ENCODE peak calls at places on chromosomes 13 and 19, in five cellular contexts. One of them, this sample, is unnamed.

GRCh38 chr13:21216332-21216731 is 39.9 kb downstream of the MRPL57 start:
- DNase-seq in pancreas: no peak
- DNase-seq in esophagus squamous epithelium: no peak
- DNase-seq in astrocyte: no peak
- DNase-seq in heart right ventricle: no peak
- DNase-seq in this sample: no peak

GRCh38 chr19:13884726-13885591 is 8.0 kb downstream of the NANOS3 start:
- DNase-seq in heart right ventricle: no peak
- DNase-seq in pancreas: peak; percentile 91
- DNase-seq in esophagus squamous epithelium: no peak
- DNase-seq in astrocyte: no peak
- DNase-seq in this sample: no peak

GRCh38 chr13:110306960-110307696 is at the start of the genes COL4A1 and COL4A2:
- DNase-seq in heart right ventricle: peak; percentile 86
- DNase-seq in esophagus squamous epithelium: no peak
- DNase-seq in astrocyte: peak; percentile 66
- DNase-seq in pancreas: peak; percentile 45
- DNase-seq in this sample: peak; percentile 78

GRCh38 chr13:25463496-25463895 is 91.7 kb downstream of the ATP8A2 start:
- DNase-seq in heart right ventricle: no peak
- DNase-seq in pancreas: no peak
- DNase-seq in astrocyte: peak; percentile 32
- DNase-seq in esophagus squamous epithelium: no peak
- DNase-seq in this sample: no peak

GRCh38 chr13:26628706-26629105 is 71.2 kb downstream of the WASF3 start:
- DNase-seq in astrocyte: peak; percentile 10
- DNase-seq in esophagus squamous epithelium: no peak
- DNase-seq in pancreas: no peak
- DNase-seq in heart right ventricle: no peak
- DNase-seq in this sample: no peak

GRCh38 chr13:101489635-101490034 is 37.2 kb downstream of the ITGBL1 start:
- DNase-seq in esophagus squamous epithelium: no peak
- DNase-seq in astrocyte: peak; percentile 63
- DNase-seq in heart right ventricle: no peak
- DNase-seq in pancreas: no peak
- DNase-seq in this sample: no peak

GRCh38 chr19:13850910-13851753 is 25.8 kb upstream of the NANOS3 start:
- DNase-seq in astrocyte: peak; percentile 93
- DNase-seq in pancreas: peak; percentile 88
- DNase-seq in esophagus squamous epithelium: no peak
- DNase-seq in heart right ventricle: peak; percentile 81
- DNase-seq in this sample: peak; percentile 92

GRCh38 chr13:48500652-48501197 is 32.2 kb downstream of the RCBTB2 start:
- DNase-seq in esophagus squamous epithelium: no peak
- DNase-seq in pancreas: no peak
- DNase-seq in heart right ventricle: no peak
- DNase-seq in astrocyte: peak; percentile 84
- DNase-seq in this sample: no peak

GRCh38 chr19:20247016-20247683 is 80.1 kb downstream of the ZNF486 start:
- DNase-seq in pancreas: peak; percentile 70
- DNase-seq in esophagus squamous epithelium: no peak
- DNase-seq in astrocyte: peak; percentile 0
- DNase-seq in heart right ventricle: peak; percentile 35
- DNase-seq in this sample: no peak

GRCh38 chr13:112260108-112261055 is 115.8 kb upstream of the SPACA7 start:
- DNase-seq in heart right ventricle: no peak
- DNase-seq in esophagus squamous epithelium: no peak
- DNase-seq in pancreas: no peak
- DNase-seq in astrocyte: no peak
- DNase-seq in this sample: no peak

GRCh38 chr13:36428083-36428482 is 4.2 kb upstream of the CCNA1 start:
- DNase-seq in esophagus squamous epithelium: no peak
- DNase-seq in heart right ventricle: no peak
- DNase-seq in astrocyte: peak; percentile 16
- DNase-seq in pancreas: no peak
- DNase-seq in this sample: no peak

GRCh38 chr19:38070573-38070972 is 153.4 kb downstream of the DPF1 start:
- DNase-seq in esophagus squamous epithelium: no peak
- DNase-seq in astrocyte: peak; percentile 69
- DNase-seq in heart right ventricle: no peak
- DNase-seq in pancreas: no peak
- DNase-seq in this sample: no peak

GRCh38 chr19:51124729-51125128 is at the start of gene SIGLEC9:
- DNase-seq in astrocyte: no peak
- DNase-seq in pancreas: no peak
- DNase-seq in esophagus squamous epithelium: no peak
- DNase-seq in heart right ventricle: peak; percentile 61
- DNase-seq in this sample: peak; percentile 75

GRCh38 chr13:78596701-78597550 is 6.4 kb downstream of the POU4F1 start:
- DNase-seq in heart right ventricle: no peak
- DNase-seq in astrocyte: no peak
- DNase-seq in pancreas: no peak
- DNase-seq in esophagus squamous epithelium: no peak
- DNase-seq in this sample: no peak

GRCh38 chr13:93364166-93364565 is 137.6 kb downstream of the GPC6 start:
- DNase-seq in heart right ventricle: no peak
- DNase-seq in pancreas: no peak
- DNase-seq in esophagus squamous epithelium: no peak
- DNase-seq in astrocyte: peak; percentile 64
- DNase-seq in this sample: no peak

GRCh38 chr19:16851031-16851712 is 22.0 kb downstream of the SIN3B start:
- DNase-seq in heart right ventricle: no peak
- DNase-seq in astrocyte: peak; percentile 74
- DNase-seq in esophagus squamous epithelium: no peak
- DNase-seq in pancreas: no peak
- DNase-seq in this sample: no peak

GRCh38 chr19:36573948-36574726 is 1.0 kb upstream of the ZNF529 start:
- DNase-seq in pancreas: no peak
- DNase-seq in astrocyte: peak; percentile 43
- DNase-seq in heart right ventricle: no peak
- DNase-seq in esophagus squamous epithelium: no peak
- DNase-seq in this sample: no peak

GRCh38 chr13:62171697-62172096 is 756.0 kb upstream of the PCDH20 start:
- DNase-seq in astrocyte: no peak
- DNase-seq in pancreas: no peak
- DNase-seq in esophagus squamous epithelium: no peak
- DNase-seq in heart right ventricle: no peak
- DNase-seq in this sample: no peak

GRCh38 chr13:49020940-49021548 is 45.3 kb downstream of the FNDC3A start:
- DNase-seq in heart right ventricle: no peak
- DNase-seq in astrocyte: peak; percentile 33
- DNase-seq in esophagus squamous epithelium: no peak
- DNase-seq in pancreas: no peak
- DNase-seq in this sample: no peak

GRCh38 chr19:12657966-12658365 is 8.6 kb downstream of the MAN2B1 start:
- DNase-seq in astrocyte: no peak
- DNase-seq in pancreas: no peak
- DNase-seq in esophagus squamous epithelium: no peak
- DNase-seq in heart right ventricle: no peak
- DNase-seq in this sample: no peak

GRCh38 chr19:49690656-49691242 is at the start of gene CPT1C:
- DNase-seq in esophagus squamous epithelium: no peak
- DNase-seq in pancreas: peak; percentile 76
- DNase-seq in astrocyte: peak; percentile 60
- DNase-seq in heart right ventricle: peak; percentile 82
- DNase-seq in this sample: peak; percentile 86

GRCh38 chr13:36920612-36921185 is 661 bp upstream of the SMAD9 start:
- DNase-seq in pancreas: no peak
- DNase-seq in esophagus squamous epithelium: no peak
- DNase-seq in heart right ventricle: no peak
- DNase-seq in astrocyte: no peak
- DNase-seq in this sample: no peak

GRCh38 chr19:34041922-34042521 is 130.3 kb upstream of the LSM14A start:
- DNase-seq in pancreas: peak; percentile 67
- DNase-seq in esophagus squamous epithelium: no peak
- DNase-seq in heart right ventricle: peak; percentile 68
- DNase-seq in astrocyte: no peak
- DNase-seq in this sample: peak; percentile 72

GRCh38 chr13:111177803-111178389 is 62.8 kb downstream of the ARHGEF7 start:
- DNase-seq in astrocyte: peak; percentile 73
- DNase-seq in heart right ventricle: no peak
- DNase-seq in esophagus squamous epithelium: no peak
- DNase-seq in pancreas: no peak
- DNase-seq in this sample: no peak

GRCh38 chr13:33034897-33035296 is 18.7 kb downstream of the KL start:
- DNase-seq in pancreas: no peak
- DNase-seq in astrocyte: no peak
- DNase-seq in heart right ventricle: no peak
- DNase-seq in esophagus squamous epithelium: no peak
- DNase-seq in this sample: no peak

GRCh38 chr19:48308695-48309586 is 16.4 kb upstream of the EMP3 start:
- DNase-seq in pancreas: no peak
- DNase-seq in heart right ventricle: no peak
- DNase-seq in esophagus squamous epithelium: no peak
- DNase-seq in astrocyte: no peak
- DNase-seq in this sample: no peak

GRCh38 chr19:49881672-49882394 is 4.3 kb downstream of the TBC1D17 start:
- DNase-seq in pancreas: no peak
- DNase-seq in esophagus squamous epithelium: no peak
- DNase-seq in heart right ventricle: peak; percentile 8
- DNase-seq in astrocyte: no peak
- DNase-seq in this sample: peak; percentile 60

GRCh38 chr13:95676100-95676774 is 702 bp upstream of the DNAJC3 start:
- DNase-seq in pancreas: peak; percentile 42
- DNase-seq in esophagus squamous epithelium: no peak
- DNase-seq in heart right ventricle: no peak
- DNase-seq in astrocyte: peak; percentile 47
- DNase-seq in this sample: no peak

GRCh38 chr19:33156354-33156753 is 24.4 kb downstream of the WDR88 start:
- DNase-seq in pancreas: no peak
- DNase-seq in heart right ventricle: no peak
- DNase-seq in astrocyte: peak; percentile 14
- DNase-seq in esophagus squamous epithelium: no peak
- DNase-seq in this sample: no peak

DNA sequence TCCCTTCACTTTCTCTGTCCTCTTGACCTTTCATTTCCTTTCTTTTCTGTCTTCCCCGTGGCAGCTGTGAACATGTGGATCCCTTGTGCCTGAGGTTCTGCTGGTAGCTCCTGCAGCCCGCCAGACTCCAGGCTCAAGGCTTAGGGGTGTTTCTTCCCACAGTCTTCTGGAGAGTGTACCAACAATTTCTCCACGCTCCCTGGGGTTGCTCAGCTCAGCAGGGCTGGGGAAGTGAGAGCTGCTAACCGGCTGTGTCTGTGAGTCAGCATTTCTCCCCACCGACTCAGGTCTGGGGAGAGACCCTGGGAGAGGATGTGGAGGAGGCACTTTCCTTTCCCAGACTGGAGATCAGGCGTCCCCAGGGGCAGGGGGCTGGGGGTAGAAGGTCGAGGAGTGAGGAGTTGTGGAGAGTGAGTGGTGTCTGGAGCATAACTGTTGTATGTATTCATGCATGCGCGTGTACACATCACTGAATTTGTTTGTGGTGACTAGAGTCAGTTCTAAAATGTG is 193.6 kb downstream of the KCNRG start:
- DNase-seq in pancreas: no peak
- DNase-seq in esophagus squamous epithelium: no peak
- DNase-seq in astrocyte: peak; percentile 91
- DNase-seq in heart right ventricle: peak; percentile 41
- DNase-seq in this sample: peak; percentile 49
- H3K4me3 ChIP-seq in pancreas: no peak overlapping the region
- H3K4me3 ChIP-seq in esophagus squamous epithelium: peak overlapping the region; percentile 22
- H3K4me3 ChIP-seq in astrocyte: peak overlapping the region; percentile 36
- H3K4me3 ChIP-seq in heart right ventricle: peak overlapping the region; percentile 37
- H3K4me3 ChIP-seq in this sample: peak overlapping the region; percentile 18

DNA sequence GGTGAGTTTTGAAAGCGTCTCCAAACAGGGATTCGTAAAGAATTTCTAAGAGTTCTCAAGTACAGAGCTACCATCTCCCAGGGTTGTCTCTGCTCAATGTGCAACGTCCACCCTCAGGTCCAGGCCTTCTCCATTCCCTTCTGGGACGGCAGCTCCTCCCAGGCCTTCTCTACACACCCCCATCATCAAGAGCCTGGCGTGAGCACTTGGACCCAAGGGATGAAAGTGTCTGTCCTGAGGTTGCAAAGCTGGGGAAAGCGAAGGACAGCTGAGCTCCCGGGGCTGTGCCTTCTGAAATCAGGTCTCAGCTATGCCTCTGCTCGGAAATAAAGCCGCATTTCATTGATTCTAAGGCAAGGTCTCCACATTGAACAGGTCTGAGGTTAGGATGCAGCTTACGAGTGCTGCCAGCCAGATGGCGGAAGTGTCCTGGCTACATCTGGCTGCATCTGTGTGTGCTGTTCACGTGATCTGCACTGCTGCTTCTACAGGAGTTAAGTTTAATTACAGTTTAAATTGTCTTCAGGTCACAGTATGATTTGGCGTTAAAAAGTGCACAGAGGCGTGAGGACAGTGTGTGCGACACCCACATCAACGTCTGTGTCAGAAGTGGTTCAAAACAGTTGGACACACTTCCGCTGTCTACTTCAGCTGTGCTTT is 27.0 kb upstream of the MIER2 start:
- DNase-seq in heart right ventricle: no peak
- DNase-seq in astrocyte: no peak
- DNase-seq in esophagus squamous epithelium: no peak
- DNase-seq in pancreas: no peak
- DNase-seq in this sample: no peak
- TF ChIP-seq CTCF in heart right ventricle: no peak
- TF ChIP-seq CTCF in astrocyte: no peak
- TF ChIP-seq CTCF in esophagus squamous epithelium: no peak
- TF ChIP-seq CTCF in pancreas: no peak
- TF ChIP-seq CTCF in this sample: no peak

DNA sequence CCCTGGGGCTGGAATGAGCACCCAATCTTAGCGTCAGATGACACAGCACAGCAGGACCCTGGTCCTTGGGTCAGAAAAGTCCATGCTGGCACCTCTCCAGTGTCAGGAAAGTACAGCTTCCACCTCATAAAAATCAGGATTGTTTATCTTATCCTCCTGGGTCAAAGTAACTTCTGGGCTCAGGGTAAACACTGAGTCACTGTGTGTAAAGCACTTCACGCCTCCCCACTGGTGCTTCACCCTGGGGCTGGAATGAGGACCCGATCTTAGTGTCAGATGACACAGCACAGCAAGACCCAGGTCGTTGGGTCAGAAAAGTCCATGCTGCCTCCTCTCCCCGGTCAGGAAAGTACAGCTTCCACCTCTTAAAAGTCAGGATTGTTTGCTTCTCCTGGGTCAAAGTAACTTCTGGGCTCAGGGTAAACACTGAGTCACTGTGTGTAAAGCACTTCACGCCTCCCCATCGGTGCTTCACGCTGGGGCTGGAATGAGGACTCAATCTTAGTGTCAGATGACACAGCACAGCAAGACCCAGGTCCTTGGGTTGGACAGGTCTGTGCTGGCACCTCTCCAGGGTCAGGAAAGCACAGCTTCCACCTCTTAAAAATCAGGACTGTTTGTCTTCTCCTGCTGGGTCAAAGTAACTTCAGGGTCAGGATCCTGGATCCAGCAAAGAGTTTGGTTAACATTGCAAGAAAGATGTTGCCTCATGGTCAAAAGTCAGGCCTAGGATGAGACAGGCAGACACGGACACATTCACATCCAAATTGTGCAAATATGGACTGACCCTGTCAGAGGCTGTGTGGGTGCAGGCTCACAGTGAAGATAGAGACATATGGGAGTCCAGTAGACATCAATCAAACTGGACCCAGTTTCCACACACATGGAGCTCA is 39.2 kb upstream of the CYP2A7 start:
- DNase-seq in pancreas: peak; percentile 62
- DNase-seq in astrocyte: no peak
- DNase-seq in heart right ventricle: no peak
- DNase-seq in esophagus squamous epithelium: no peak
- DNase-seq in this sample: no peak
- H3K27ac ChIP-seq in pancreas: no peak overlapping the region
- H3K27ac ChIP-seq in astrocyte: no peak overlapping the region
- H3K27ac ChIP-seq in heart right ventricle: no peak overlapping the region
- H3K27ac ChIP-seq in esophagus squamous epithelium: no peak overlapping the region
- H3K27ac ChIP-seq in this sample: no peak overlapping the region

GRCh38 chr19:10010247-10010691 is at the start of gene COL5A3:
- DNase-seq in heart right ventricle: peak; percentile 81
- DNase-seq in astrocyte: no peak
- DNase-seq in pancreas: no peak
- DNase-seq in esophagus squamous epithelium: no peak
- DNase-seq in this sample: peak; percentile 58
- H3K4me3 ChIP-seq in heart right ventricle: peak within 1 kb of the TSS; percentile 60
- H3K4me3 ChIP-seq in astrocyte: peak within 1 kb of the TSS; percentile 60
- H3K4me3 ChIP-seq in pancreas: peak within 1 kb of the TSS; percentile 24
- H3K4me3 ChIP-seq in esophagus squamous epithelium: peak within 1 kb of the TSS; percentile 53
- H3K4me3 ChIP-seq in this sample: peak within 1 kb of the TSS; percentile 57